ENCODE peak calls at places on chromosomes 5 and 9, in five cellular contexts. V, K, U, G and R are unnamed samples.

GRCh38 chr9:70494221-70494620 is 79.8 kb upstream of the KLF9 start:
- DNase-seq in V (no peak), K (no peak), U (no peak), G (no peak), R (no peak)

GRCh38 chr9:22147818-22148573 is 138.9 kb upstream of the CDKN2B start:
- DNase-seq in V (no peak), K (peak), U (no peak), G (no peak), R (no peak)

GRCh38 chr9:78962186-78962585 is 609.6 kb upstream of the TLE4 start:
- DNase-seq in V (no peak), K (no peak), U (no peak), G (no peak), R (no peak)

GRCh38 chr9:108439967-108440366 is 415.8 kb downstream of the ACTL7B start:
- DNase-seq in V (no peak), K (peak), U (no peak), G (no peak), R (peak)

GRCh38 chr5:1760656-1761452 is 38.8 kb downstream of the MRPL36 start:
- DNase-seq in V (no peak), K (no peak), U (peak), G (peak), R (no peak)

GRCh38 chr5:58751222-58751621 is 168.3 kb downstream of the RAB3C start:
- DNase-seq in V (no peak), K (peak), U (no peak), G (no peak), R (peak)

GRCh38 chr5:117393125-117393524 is 818.5 kb upstream of the SEMA6A start:
- DNase-seq in V (no peak), K (no peak), U (no peak), G (no peak), R (no peak)

GRCh38 chr5:137220523-137220927 is 278.6 kb downstream of the SPOCK1 start:
- DNase-seq in V (peak), K (peak), U (no peak), G (no peak), R (peak)

GRCh38 chr9:113393281-113393680 is 7.8 kb downstream of the ALAD start:
- DNase-seq in V (no peak), K (no peak), U (no peak), G (no peak), R (no peak)

GRCh38 chr9:121463026-121463827 is 36.4 kb downstream of the GGTA1 start:
- DNase-seq in V (peak), K (peak), U (peak), G (peak), R (peak)

GRCh38 chr9:96554801-96555566 is 64.7 kb downstream of the CDC14B start:
- DNase-seq in V (no peak), K (peak), U (no peak), G (no peak), R (peak)

GRCh38 chr5:140216468-140217074 is 41.6 kb downstream of the CYSTM1 start:
- DNase-seq in V (peak), K (no peak), U (no peak), G (no peak), R (no peak)

GRCh38 chr5:72288923-72289322 is 31.1 kb downstream of the MRPS27 start:
- DNase-seq in V (peak), K (no peak), U (no peak), G (no peak), R (no peak)

GRCh38 chr5:142215915-142216681 is 107.5 kb downstream of the NDFIP1 start:
- DNase-seq in V (peak), K (peak), U (peak), G (peak), R (peak)

GRCh38 chr5:170307575-170308465 is 10.2 kb upstream of the LCP2 start:
- DNase-seq in V (peak), K (peak), U (peak), G (peak), R (peak)

GRCh38 chr5:56460681-56461191 is 227.6 kb upstream of the ANKRD55 start:
- DNase-seq in V (no peak), K (no peak), U (no peak), G (no peak), R (no peak)

GRCh38 chr9:20921362-20921761 is 110.1 kb downstream of the HACD4 start:
- DNase-seq in V (no peak), K (peak), U (no peak), G (no peak), R (no peak)

GRCh38 chr5:168315991-168316578 is 24.6 kb downstream of the WWC1 start:
- DNase-seq in V (peak), K (no peak), U (no peak), G (no peak), R (no peak)

GRCh38 chr9:114361542-114361941 is 26.2 kb downstream of the AKNA start:
- DNase-seq in V (no peak), K (no peak), U (no peak), G (no peak), R (no peak)

GRCh38 chr5:137304227-137304874 is 194.8 kb downstream of the SPOCK1 start:
- DNase-seq in V (peak), K (no peak), U (no peak), G (peak), R (no peak)

GRCh38 chr9:3398232-3398648 is 127.6 kb downstream of the RFX3 start:
- DNase-seq in V (no peak), K (no peak), U (no peak), G (no peak), R (no peak)

GRCh38 chr5:146340260-146341081 is 1.8 kb downstream of the POU4F3 start:
- DNase-seq in V (peak), K (peak), U (peak), G (peak), R (peak)

GRCh38 chr5:52754051-52754450 is 33.7 kb upstream of the ITGA1 start:
- DNase-seq in V (no peak), K (no peak), U (no peak), G (no peak), R (no peak)

GRCh38 chr9:90808890-90809685 is 7.5 kb downstream of the SYK start:
- DNase-seq in V (no peak), K (no peak), U (no peak), G (no peak), R (no peak)

GRCh38 chr5:136666970-136667620 is 301.8 kb upstream of the TRPC7 start:
- DNase-seq in V (no peak), K (no peak), U (no peak), G (no peak), R (no peak)

GRCh38 chr5:132104561-132104960 is 31.0 kb downstream of the CSF2 start:
- DNase-seq in V (no peak), K (peak), U (no peak), G (no peak), R (no peak)

GRCh38 chr9:84271004-84271886 is 69.3 kb downstream of the SLC28A3 start:
- DNase-seq in V (peak), K (peak), U (peak), G (peak), R (no peak)

GRCh38 chr9:104868687-104869404 is 59.1 kb downstream of the ABCA1 start:
- DNase-seq in V (peak), K (peak), U (peak), G (peak), R (peak)

GRCh38 chr5:78514427-78515345 is 133.9 kb downstream of the LHFPL2 start:
- DNase-seq in V (no peak), K (peak), U (no peak), G (no peak), R (no peak)

GRCh38 chr5:173547579-173547978 is 68.9 kb downstream of the BOD1 start:
- DNase-seq in V (no peak), K (peak), U (no peak), G (no peak), R (no peak)

GRCh38 chr9:96154081-96154480 is 147.9 kb downstream of the HSD17B3 start:
- DNase-seq in V (no peak), K (no peak), U (no peak), G (no peak), R (no peak)

GRCh38 chr9:13485068-13485596 is 205.6 kb upstream of the MPDZ start:
- DNase-seq in V (peak), K (peak), U (peak), G (peak), R (no peak)

GRCh38 chr9:13707635-13708410 is 428.3 kb upstream of the MPDZ start:
- DNase-seq in V (no peak), K (peak), U (no peak), G (no peak), R (no peak)

GRCh38 chr5:37882636-37883035 is 42.8 kb upstream of the GDNF start:
- DNase-seq in V (no peak), K (peak), U (no peak), G (no peak), R (no peak)

DNA sequence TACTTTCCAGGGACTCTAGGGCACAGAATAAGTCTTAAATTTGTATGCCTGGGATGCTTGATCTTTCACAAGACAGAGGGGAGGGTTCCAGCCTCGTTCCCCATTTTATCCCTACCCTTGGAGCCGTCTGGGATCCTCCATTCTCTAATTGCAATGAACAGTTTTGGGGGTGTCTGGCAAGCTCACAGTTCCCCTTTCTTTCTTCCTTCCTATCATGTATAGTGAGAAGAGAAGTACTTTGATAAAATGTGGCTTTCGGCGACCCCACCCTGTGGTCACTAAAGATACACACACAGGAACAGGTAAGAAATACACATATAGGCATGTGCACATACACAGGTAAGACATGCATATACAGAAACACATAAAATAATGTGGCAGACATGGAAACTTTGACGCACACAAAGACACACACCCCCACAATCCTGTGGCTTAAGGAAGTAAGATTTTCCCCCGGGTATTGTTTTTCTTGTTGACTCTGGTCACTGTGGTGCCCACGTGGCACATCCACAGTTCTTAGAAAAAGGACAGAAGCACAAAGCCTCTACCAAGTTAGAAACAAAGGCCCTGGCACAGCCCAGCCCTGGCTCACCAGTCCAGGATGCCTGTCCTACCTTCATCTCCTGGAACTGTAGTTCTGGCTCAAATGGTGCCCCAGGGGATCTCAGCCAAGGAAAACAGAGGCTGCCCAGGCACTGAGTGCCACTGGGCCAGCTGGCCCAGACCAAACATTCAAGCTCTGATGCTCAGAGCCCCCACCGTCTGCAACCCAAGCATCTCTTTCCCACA is 6.3 kb upstream of the SMU1 start:
- DNase-seq in V (no peak), K (no peak), U (no peak), G (no peak), R (no peak)
- TF ChIP-seq POLR2A in V (no peak), K (no peak), U (no peak), G (no peak), R (no peak)

DNA sequence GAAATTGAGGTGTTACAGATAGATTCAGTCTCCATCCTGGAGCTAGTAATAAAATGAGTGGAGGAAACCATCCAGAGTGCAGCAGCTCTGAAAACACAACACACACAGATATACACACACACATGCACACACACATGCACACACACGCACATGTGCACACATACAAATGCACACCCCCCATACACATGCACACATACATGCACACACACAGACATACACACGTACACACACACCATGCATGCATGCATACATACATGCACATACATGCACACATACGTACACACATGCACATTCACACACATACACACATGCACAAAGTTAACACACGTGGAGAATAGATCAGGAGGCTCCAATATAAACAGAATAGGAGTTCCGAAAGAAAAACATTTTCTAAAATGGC is 21.0 kb upstream of the OBP2B start:
- DNase-seq in V (no peak), K (no peak), U (no peak), G (no peak), R (no peak)
- TF ChIP-seq POLR2A in V (no peak), K (no peak), U (no peak), G (no peak), R (no peak)

DNA sequence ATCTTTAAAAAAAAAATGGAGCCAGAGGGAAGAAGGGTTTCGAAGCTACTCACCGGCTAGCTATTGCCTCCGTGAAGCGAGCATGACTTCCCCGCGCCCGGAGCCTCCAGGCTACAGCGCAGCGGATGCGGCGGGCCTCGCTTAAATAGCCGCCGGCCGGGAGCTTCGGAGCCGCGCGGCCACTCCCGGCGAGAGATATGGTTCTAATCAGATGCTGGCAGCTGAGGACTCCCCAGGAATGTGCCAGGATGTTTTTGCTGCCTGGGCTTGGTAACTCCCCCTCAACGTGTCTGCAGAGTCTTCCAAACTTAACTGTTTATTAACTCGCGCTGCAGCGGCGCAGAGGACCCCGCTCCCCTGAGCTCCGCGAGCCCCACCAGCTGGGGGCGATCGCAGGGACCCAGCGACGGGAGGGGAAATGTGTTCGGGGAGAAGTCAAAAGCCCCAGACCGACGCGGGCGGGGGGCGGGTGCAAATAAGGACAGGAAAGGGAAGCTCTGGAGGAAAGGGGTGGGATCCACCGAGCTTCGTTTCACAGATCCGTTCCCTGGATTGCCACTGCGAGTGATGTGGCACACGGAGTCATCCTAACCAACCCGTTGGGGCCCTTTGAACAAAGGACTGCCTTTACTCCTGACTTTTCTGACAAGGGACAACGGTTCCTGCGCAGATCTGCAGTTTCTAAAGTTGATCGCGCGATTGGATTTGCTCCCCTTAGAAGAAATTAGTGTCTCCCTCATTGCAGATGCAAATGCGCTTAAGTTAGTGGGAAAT is at the start of gene DAB2:
- DNase-seq in V (peak), K (peak), U (peak), G (peak), R (peak)
- TF ChIP-seq POLR2A in V (peak), K (peak), U (peak), G (peak), R (peak)

GRCh38 chr9:131670247-131670681 is 69.6 kb downstream of the RAPGEF1 start:
- DNase-seq in V (no peak), K (no peak), U (peak), G (peak), R (no peak)
- TF ChIP-seq POLR2A in V (peak), K (no peak), U (no peak), G (no peak), R (no peak)

GRCh38 chr9:129038109-129038852 is 1.9 kb downstream of the MIGA2 start:
- DNase-seq in V (no peak), K (no peak), U (no peak), G (peak), R (no peak)

GRCh38 chr9:129037767-129038098 is 1.3 kb downstream of the MIGA2 start:
- DNase-seq in V (no peak), K (peak), U (no peak), G (no peak), R (no peak)

GRCh38 chr9:129036923-129037766 is 719 bp downstream of the MIGA2 start:
- DNase-seq in V (no peak), K (no peak), U (no peak), G (no peak), R (no peak)

GRCh38 chr9:129033216-129033615 is 3.2 kb upstream of the MIGA2 start:
- DNase-seq in V (no peak), K (no peak), U (no peak), G (no peak), R (no peak)

GRCh38 chr9:129036241-129036922 is at the start of gene MIGA2:
- DNase-seq in V (peak), K (peak), U (peak), G (peak), R (peak)
- TF ChIP-seq POLR2A in V (peak), K (peak), U (peak), G (peak), R (peak)

GRCh38 chr9:77177894-77178794 is 810 bp downstream of the VPS13A start:
- DNase-seq in V (peak), K (peak), U (peak), G (peak), R (peak)

GRCh38 chr9:77176686-77177142 is 620 bp upstream of the VPS13A start:
- DNase-seq in V (no peak), K (no peak), U (no peak), G (no peak), R (no peak)

GRCh38 chr9:77175152-77175551 is 2.2 kb upstream of the VPS13A start:
- DNase-seq in V (no peak), K (no peak), U (no peak), G (no peak), R (no peak)

GRCh38 chr9:77176106-77176505 is 1.2 kb upstream of the VPS13A start:
- DNase-seq in V (no peak), K (no peak), U (no peak), G (no peak), R (no peak)

DNA sequence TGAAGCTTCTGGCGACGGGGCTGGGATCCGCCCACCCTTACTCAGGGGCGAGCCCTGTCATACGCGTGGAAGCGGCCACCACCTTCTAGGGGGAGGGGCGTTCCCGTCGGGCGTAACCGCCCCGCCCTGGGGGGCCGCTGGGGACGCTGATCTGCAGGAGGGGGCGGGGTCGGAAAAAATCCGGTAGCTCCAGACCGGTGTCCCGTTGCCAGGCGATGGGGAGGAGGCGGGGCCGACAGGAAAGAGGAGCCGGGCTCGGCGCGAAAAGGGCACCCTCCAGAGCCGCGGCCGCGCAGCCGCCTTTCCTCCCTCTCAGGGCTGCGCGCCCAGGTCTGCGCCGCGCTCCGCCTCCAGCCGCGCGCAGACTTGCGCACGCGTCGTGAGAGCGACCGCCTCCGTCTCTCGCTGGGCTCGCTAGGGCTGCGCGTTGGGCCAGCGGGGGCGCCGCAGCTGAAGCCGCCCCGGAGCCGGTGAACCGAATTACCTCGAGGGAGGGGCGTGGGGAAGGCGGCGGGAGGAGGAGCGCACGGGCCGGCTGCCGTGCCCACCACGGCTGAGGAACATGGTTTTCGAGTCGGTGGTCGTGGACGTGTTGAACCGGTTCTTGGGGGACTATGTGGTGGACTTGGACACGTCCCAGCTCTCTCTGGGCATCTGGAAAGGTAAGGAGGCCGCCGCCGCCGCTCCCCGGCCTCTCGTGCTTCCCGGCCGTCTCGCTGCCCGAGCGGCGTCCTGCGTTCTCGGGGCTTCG is at the start of gene VPS13A:
- DNase-seq in V (peak), K (peak), U (peak), G (peak), R (peak)
- TF ChIP-seq POLR2A in V (peak), K (no peak), U (peak), G (peak), R (peak)

GRCh38 chr9:129490583-129491485 is 130.1 kb downstream of the C9orf50 start:
- DNase-seq in V (peak), K (no peak), U (peak), G (no peak), R (no peak)
- TF ChIP-seq POLR2A in V (no peak), K (no peak), U (no peak), G (peak), R (no peak)

DNA sequence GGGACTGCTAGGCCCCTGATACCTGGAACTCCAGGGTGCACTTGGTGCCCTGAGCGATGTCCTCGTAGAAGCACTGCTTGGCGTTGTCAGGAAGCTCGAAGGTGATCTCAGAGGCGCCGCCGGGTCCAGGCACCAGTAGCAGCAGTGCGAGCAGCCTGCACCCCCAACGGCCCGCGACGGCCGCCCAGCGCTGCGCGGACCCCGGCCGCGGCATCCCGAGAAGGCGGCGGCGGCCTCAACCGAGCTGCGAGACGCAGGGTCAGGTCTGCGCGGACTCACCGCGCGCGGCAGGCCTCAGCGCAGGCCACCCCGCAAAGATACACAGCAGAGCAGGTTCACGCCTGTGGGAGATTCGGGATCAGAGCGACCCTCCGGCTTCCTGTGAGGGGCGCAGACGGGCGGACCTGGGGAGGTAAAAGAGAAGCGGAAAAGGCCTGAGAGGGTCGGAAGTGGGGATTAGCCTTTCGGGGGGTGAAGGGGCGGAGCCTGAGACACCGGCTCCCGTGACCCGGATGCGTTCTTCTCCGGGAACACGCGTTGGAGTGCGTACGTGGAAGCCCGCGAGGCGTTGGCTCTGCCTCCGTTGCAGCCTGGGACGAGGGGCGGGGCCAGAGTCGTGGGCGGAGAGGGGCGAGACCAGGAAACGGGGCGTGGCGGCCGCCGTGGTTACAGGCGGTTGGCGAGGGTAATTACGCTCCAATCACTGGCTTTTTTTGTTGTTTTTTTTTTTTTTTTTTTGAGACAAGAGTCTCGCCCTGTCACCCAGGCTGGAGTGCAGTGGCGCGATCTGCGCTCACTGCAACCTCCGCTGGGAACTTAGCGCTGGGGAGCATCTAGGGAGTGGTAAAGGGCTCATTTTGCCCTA is at the start of gene TMED7:
- DNase-seq in V (peak), K (peak), U (peak), G (peak), R (peak)
- TF ChIP-seq POLR2A in V (peak), K (peak), U (peak), G (peak), R (peak)